ENCODE peak calls at places on chromosomes 16 and 17, in four cellular contexts. K is cardiac muscle cell; E is pancreas; Y is CD4-positive, alpha-beta memory T cell. C is an unnamed sample.

GRCh38 chr17:44677136-44677535 is 12.4 kb downstream of the CCDC43 start:
- DNase-seq in E (no peak), Y (no peak), K (no peak), C (no peak)

GRCh38 chr17:2397247-2398171 is 3.4 kb downstream of the MNT start:
- DNase-seq in E (peak; percentile 33), Y (no peak), K (no peak), C (no peak)

GRCh38 chr17:40648326-40648968 is 829 bp upstream of the SMARCE1 start:
- DNase-seq in E (no peak), Y (no peak), K (no peak), C (no peak)

GRCh38 chr16:68843482-68844210 is at the start of gene TANGO6:
- DNase-seq in Y (peak; percentile 88), E (peak; percentile 91), K (peak; percentile 83), C (peak; percentile 83)

GRCh38 chr17:44095647-44096496 is 25.3 kb downstream of the G6PC3 start:
- DNase-seq in K (peak; percentile 97), E (no peak), Y (no peak), C (no peak)

GRCh38 chr17:82930924-82931695 is 91.3 kb upstream of the ZNF750 start:
- DNase-seq in Y (no peak), E (peak; percentile 5), K (no peak), C (no peak)

GRCh38 chr16:27110524-27110896 is 43.8 kb downstream of the C16orf82 start:
- DNase-seq in E (no peak), Y (no peak), K (no peak), C (no peak)

GRCh38 chr16:29943846-29944669 is 17.8 kb upstream of the TMEM219 start:
- DNase-seq in K (peak; percentile 98), E (peak; percentile 67), Y (no peak), C (no peak)

GRCh38 chr17:41965694-41966375 is 760 bp upstream of the CNP start:
- DNase-seq in K (peak; percentile 43), Y (peak; percentile 59), E (peak; percentile 91), C (peak; percentile 50)

GRCh38 chr16:23027386-23027785 is 121.9 kb downstream of the USP31 start:
- DNase-seq in K (no peak), E (no peak), Y (no peak), C (no peak)

GRCh38 chr17:64176556-64176955 is 46.6 kb upstream of the ERN1 start:
- DNase-seq in E (no peak), Y (no peak), K (no peak), C (no peak)

GRCh38 chr16:24036614-24037013 is 200.8 kb downstream of the PRKCB start:
- DNase-seq in E (peak; percentile 46), Y (peak; percentile 28), K (peak; percentile 61), C (peak; percentile 17)

GRCh38 chr16:27374231-27374793 is 27.7 kb upstream of the IL21R start:
- DNase-seq in K (no peak), E (no peak), Y (no peak), C (no peak)

GRCh38 chr17:16878084-16878483 is 93.8 kb downstream of the TNFRSF13B start:
- DNase-seq in K (no peak), Y (no peak), E (no peak), C (no peak)

GRCh38 chr16:84514874-84515835 is 10.7 kb upstream of the MEAK7 start:
- DNase-seq in E (no peak), K (no peak), Y (peak; percentile 85), C (peak; percentile 81)

GRCh38 chr17:63775420-63775819 is 1.4 kb downstream of the DDX42 start:
- DNase-seq in E (no peak), Y (no peak), K (no peak), C (no peak)

GRCh38 chr17:40538019-40538935 is 27.0 kb downstream of the CCR7 start:
- DNase-seq in K (no peak), E (peak; percentile 85), Y (no peak), C (no peak)

GRCh38 chr17:46751425-46751824 is 67.1 kb downstream of the WNT3 start:
- DNase-seq in K (no peak), Y (no peak), E (no peak), C (no peak)

GRCh38 chr17:44844390-44844830 is 3.3 kb upstream of the HIGD1B start:
- DNase-seq in E (no peak), Y (no peak), K (peak; percentile 41), C (no peak)

GRCh38 chr17:17243163-17243562 is 6.2 kb upstream of the FLCN start:
- DNase-seq in Y (no peak), E (no peak), K (no peak), C (no peak)

GRCh38 chr17:72563952-72564351 is 443.1 kb downstream of the SOX9 start:
- DNase-seq in E (no peak), Y (no peak), K (no peak), C (no peak)

GRCh38 chr16:50303605-50304466 is 37.5 kb downstream of the ADCY7 start:
- DNase-seq in K (peak; percentile 91), Y (no peak), E (no peak), C (no peak)

GRCh38 chr16:70760221-70760620 is 40.7 kb downstream of the VAC14 start:
- DNase-seq in K (no peak), Y (no peak), E (no peak), C (no peak)

GRCh38 chr17:66423436-66423922 is 121.1 kb downstream of the PRKCA start:
- DNase-seq in E (no peak), K (no peak), Y (no peak), C (no peak)

GRCh38 chr16:10168258-10168657 is 14.0 kb downstream of the GRIN2A start:
- DNase-seq in K (no peak), E (no peak), Y (no peak), C (no peak)

GRCh38 chr17:3534881-3535252 is 22.7 kb downstream of the TRPV3 start:
- DNase-seq in Y (no peak), K (peak; percentile 75), E (no peak), C (no peak)

GRCh38 chr17:81398170-81398854 is 3.1 kb downstream of the BAHCC1 start:
- DNase-seq in K (peak; percentile 73), E (no peak), Y (no peak), C (no peak)

GRCh38 chr17:281365-281999 is 71.1 kb downstream of the RPH3AL start:
- DNase-seq in K (no peak), E (no peak), Y (no peak), C (no peak)

DNA sequence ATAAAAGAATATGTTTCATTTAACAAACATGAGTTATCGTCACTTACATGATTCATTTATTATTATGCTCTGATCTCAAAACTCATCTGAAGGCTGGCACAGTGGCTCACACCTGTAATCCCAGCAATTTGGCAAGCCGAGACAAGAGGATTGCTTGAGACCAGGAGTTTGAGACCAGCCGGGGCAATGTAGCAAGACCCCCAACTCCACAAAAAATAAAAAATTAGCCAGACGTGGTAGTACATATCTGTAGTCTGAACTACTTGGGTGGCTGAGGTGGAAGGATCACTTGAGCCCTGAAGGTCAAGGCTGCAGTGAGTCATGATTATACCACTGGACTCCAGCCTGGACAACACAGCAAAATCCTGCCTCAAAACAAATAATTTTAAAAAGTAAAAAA is 16.0 kb downstream of the APPBP2 start:
- DNase-seq in E (no peak), Y (no peak), K (no peak), C (no peak)
- H3K4me1 ChIP-seq in E (no peaks in the 10 kb centered on the region), Y (peaks cover 10% of the 10 kb centered on the region), K (no peaks in the 10 kb centered on the region), C (no peaks in the 10 kb centered on the region)

GRCh38 chr16:49078571-49078970 is 203.1 kb downstream of the CBLN1 start:
- DNase-seq in E (no peak), K (no peak), Y (no peak), C (no peak)
- H3K9me3 ChIP-seq in E (no peaks in the 10 kb centered on the region), K (no peaks in the 10 kb centered on the region), Y (no peaks in the 10 kb centered on the region), C (no peaks in the 10 kb centered on the region)

GRCh38 chr16:87680272-87680644 is 78.0 kb downstream of the JPH3 start:
- DNase-seq in Y (no peak), E (no peak), K (no peak), C (no peak)

GRCh38 chr16:87679593-87680271 is 77.4 kb downstream of the JPH3 start:
- DNase-seq in K (no peak), Y (no peak), E (no peak), C (no peak)

GRCh38 chr16:87682852-87683399 is 80.6 kb downstream of the JPH3 start:
- DNase-seq in E (no peak), Y (no peak), K (no peak), C (no peak)

GRCh38 chr16:87684106-87684677 is 81.6 kb downstream of the KLHDC4 start:
- DNase-seq in Y (no peak), E (no peak), K (no peak), C (no peak)

DNA sequence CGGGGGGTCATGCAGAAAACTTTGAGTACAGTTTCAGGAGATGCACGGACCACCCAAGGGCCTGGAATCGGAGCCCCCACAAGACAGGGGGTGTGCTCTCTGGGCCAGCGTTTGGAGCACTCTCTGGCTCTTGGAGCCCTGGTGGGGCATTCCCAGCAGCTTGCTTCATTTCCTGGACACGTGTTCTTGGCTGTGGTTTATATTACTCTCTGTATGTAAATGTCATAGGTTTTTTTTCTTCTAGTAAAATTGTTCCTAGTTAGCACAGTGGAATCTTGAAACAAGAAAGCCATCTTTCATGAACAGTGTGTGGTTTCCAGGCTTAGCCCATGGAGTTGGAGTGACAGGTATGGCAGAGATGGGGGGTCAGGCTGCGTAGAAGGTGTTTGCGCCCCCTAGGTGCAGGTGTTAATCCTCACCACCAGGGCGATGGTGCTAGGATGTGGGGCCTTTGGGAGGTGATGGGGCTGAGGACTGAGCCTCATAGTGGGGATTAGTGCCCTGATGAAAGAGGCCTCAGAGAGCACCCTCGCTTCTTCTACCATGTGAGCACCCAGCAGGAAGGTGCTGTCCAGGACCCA is 79.8 kb downstream of the JPH3 start:
- DNase-seq in Y (no peak), K (peak; percentile 78), E (no peak), C (no peak)
- H3K4me1 ChIP-seq in Y (peaks cover 4% of the 10 kb centered on the region), K (no peaks in the 10 kb centered on the region), E (no peaks in the 10 kb centered on the region), C (no peaks in the 10 kb centered on the region)

GRCh38 chr16:3375680-3376079 is 20.0 kb downstream of the OR2C1 start:
- DNase-seq in Y (no peak), K (no peak), E (no peak), C (no peak)
- H3K9me3 ChIP-seq in Y (peaks cover 39% of the 10 kb centered on the region), K (peaks cover 3% of the 10 kb centered on the region), E (peaks cover 5% of the 10 kb centered on the region), C (peaks cover 12% of the 10 kb centered on the region)

DNA sequence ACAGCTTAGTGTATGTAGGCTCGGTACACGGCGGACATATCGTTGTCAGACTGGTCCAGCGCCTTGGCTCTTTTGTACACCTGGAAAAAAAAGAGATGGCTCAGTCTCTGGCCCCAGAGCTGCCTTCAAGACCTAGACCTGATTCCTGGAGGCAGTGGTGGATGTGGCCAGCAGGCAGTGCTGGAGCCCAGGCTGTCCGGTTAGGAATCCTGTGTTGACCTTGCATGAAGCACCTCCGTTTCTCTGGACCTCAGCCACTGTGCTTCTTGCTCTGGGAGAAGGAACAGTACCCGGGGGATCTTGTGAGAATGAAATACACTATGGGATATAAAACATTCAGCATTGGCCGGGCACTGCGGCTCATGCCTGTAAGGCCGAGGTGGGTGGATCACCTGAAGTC is 2.8 kb upstream of the ROGDI start:
- DNase-seq in E (no peak), K (peak; percentile 27), Y (no peak), C (no peak)
- H3K4me1 ChIP-seq in E (peaks cover 18% of the 10 kb centered on the region), K (peaks cover 38% of the 10 kb centered on the region), Y (peaks cover 18% of the 10 kb centered on the region), C (peaks cover 10% of the 10 kb centered on the region)

GRCh38 chr16:16120382-16121184 is 102.7 kb downstream of the ABCC6 start:
- DNase-seq in Y (no peak), K (peak; percentile 47), E (no peak), C (no peak)

GRCh38 chr16:16122264-16122663 is 101.0 kb downstream of the ABCC6 start:
- DNase-seq in E (no peak), Y (no peak), K (no peak), C (no peak)

GRCh38 chr16:16118337-16118736 is 105.0 kb downstream of the ABCC6 start:
- DNase-seq in Y (no peak), K (no peak), E (no peak), C (no peak)

GRCh38 chr16:16120044-16120381 is 103.3 kb downstream of the ABCC6 start:
- DNase-seq in E (no peak), Y (no peak), K (no peak), C (no peak)

GRCh38 chr16:16121185-16121727 is 102.0 kb downstream of the ABCC6 start:
- DNase-seq in E (no peak), Y (no peak), K (no peak), C (no peak)
- H3K9me3 ChIP-seq in E (no peaks in the 10 kb centered on the region), Y (peaks cover 19% of the 10 kb centered on the region), K (no peaks in the 10 kb centered on the region), C (peaks cover 27% of the 10 kb centered on the region)